ENCODE peak calls at places on chromosomes 16 and 17, in six cellular contexts. Z is upper lobe of right lung, O is fibroblast of lung, L is mammary epithelial cell, K is GM12865, U is astrocyte of the cerebellum. R is an unnamed sample.

GRCh38 chr17:4395111-4395478 is 28.6 kb upstream of the UBE2G1 start:
- DNase-seq in K (no peak), U (no peak), L (no peak), Z (no peak), O (no peak), R (no peak)

GRCh38 chr17:17551361-17551760 is 40.1 kb downstream of the PEMT start:
- DNase-seq in K (no peak), L (no peak), O (no peak), Z (no peak), U (no peak), R (no peak)

GRCh38 chr17:49224198-49224996 is 6.2 kb downstream of the PHOSPHO1 start:
- DNase-seq in Z (peak), K (peak), L (no peak), U (no peak), O (no peak), R (no peak)

GRCh38 chr16:30996324-30996999 is 11.5 kb downstream of the HSD3B7 start:
- DNase-seq in L (no peak), Z (no peak), K (peak), O (no peak), U (no peak), R (no peak)

GRCh38 chr16:53504161-53504663 is 1.2 kb upstream of the AKTIP start:
- DNase-seq in O (peak), K (peak), U (no peak), L (peak), Z (peak), R (no peak)

GRCh38 chr17:47204722-47205418 is 4.3 kb upstream of the MYL4 start:
- DNase-seq in U (no peak), L (peak), Z (no peak), O (peak), K (peak), R (peak)

GRCh38 chr17:80352216-80352895 is 62.6 kb upstream of the ENDOV start:
- DNase-seq in O (no peak), U (no peak), L (no peak), Z (no peak), K (no peak), R (no peak)

GRCh38 chr17:31094600-31095238 is at the start of gene NF1:
- DNase-seq in Z (peak), U (peak), O (peak), L (peak), K (peak), R (peak)

GRCh38 chr17:50817142-50817751 is 18.1 kb upstream of the WFIKKN2 start:
- DNase-seq in K (peak), L (no peak), O (no peak), Z (peak), U (no peak), R (no peak)

GRCh38 chr16:19284207-19284606 is 1.3 kb upstream of the CLEC19A start:
- DNase-seq in Z (peak), O (peak), K (no peak), L (peak), U (no peak), R (no peak)

GRCh38 chr17:31390426-31390747 is 1.1 kb upstream of the RAB11FIP4 start:
- DNase-seq in U (no peak), Z (no peak), O (no peak), K (no peak), L (no peak), R (no peak)

GRCh38 chr17:70190959-70191805 is 21.9 kb downstream of the KCNJ2 start:
- DNase-seq in Z (no peak), L (peak), K (no peak), U (no peak), O (peak), R (no peak)

GRCh38 chr16:77949445-77949844 is 72.9 kb upstream of the CLEC3A start:
- DNase-seq in K (no peak), Z (no peak), L (no peak), O (no peak), U (no peak), R (no peak)

GRCh38 chr16:86018487-86018886 is 119.5 kb downstream of the IRF8 start:
- DNase-seq in O (peak), K (peak), U (no peak), L (no peak), Z (peak), R (no peak)

GRCh38 chr16:64362193-64362592 is 759.7 kb downstream of the CDH11 start:
- DNase-seq in U (no peak), L (peak), O (peak), K (no peak), Z (no peak), R (no peak)

GRCh38 chr17:13520899-13521572 is 80.7 kb downstream of the HS3ST3A1 start:
- DNase-seq in L (peak), K (peak), O (peak), Z (no peak), U (peak), R (no peak)

GRCh38 chr16:57532251-57532625 is 4.1 kb downstream of the CCDC102A start:
- DNase-seq in Z (peak), O (no peak), K (no peak), U (no peak), L (no peak), R (no peak)

GRCh38 chr17:73613271-73613941 is 30.8 kb downstream of the SDK2 start:
- DNase-seq in L (no peak), K (no peak), U (no peak), Z (no peak), O (no peak), R (no peak)

GRCh38 chr16:11499295-11500089 is 87.2 kb downstream of the LITAF start:
- DNase-seq in K (no peak), L (peak), Z (no peak), U (no peak), O (no peak), R (no peak)

DNA sequence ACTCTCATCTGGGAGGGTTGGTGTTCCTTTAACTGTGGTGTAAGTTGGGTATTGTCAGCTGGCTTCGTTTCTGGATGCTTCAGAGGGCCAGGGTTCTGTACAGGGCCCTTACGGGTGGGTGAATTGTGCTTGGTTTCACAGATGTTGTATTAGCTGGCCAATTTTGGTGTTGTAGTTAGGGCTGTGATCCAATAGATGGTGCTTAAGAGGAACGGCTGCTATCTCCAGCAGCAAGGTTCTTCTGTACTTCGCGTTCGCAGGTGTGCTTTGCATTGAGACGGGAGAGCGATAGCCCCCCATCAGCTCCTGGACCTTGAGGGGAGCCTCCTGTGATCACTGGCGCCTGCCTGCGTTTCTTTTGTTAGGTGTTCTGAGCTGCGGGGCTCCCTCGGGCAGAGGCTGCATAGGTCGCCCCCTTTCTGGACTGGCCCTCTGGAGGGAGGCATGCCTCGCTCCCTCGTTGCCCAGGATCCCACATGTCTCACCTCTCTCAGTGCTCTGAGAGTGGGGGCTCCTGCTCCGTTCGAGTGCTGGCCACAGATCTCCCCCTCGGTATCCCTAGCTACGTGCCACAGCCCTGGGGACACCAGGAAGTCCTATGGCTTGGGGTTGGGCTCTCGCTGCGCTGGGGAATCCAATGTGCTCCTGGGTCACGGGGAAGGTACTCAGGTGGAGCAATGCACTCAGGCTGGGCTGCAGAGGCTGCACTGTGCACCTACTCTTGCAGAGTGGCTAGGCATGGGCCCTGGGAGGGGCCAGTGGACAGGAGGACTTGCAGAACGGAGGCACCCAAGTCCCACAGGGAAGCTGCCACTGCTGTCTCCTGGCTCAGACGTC is 844 bp upstream of the PRDM7 start:
- DNase-seq in K (peak), O (peak), Z (no peak), U (no peak), L (no peak), R (no peak)
- TF ChIP-seq CTCF in K (peak), O (no peak), Z (no peak), U (peak), L (no peak), R (peak)

DNA sequence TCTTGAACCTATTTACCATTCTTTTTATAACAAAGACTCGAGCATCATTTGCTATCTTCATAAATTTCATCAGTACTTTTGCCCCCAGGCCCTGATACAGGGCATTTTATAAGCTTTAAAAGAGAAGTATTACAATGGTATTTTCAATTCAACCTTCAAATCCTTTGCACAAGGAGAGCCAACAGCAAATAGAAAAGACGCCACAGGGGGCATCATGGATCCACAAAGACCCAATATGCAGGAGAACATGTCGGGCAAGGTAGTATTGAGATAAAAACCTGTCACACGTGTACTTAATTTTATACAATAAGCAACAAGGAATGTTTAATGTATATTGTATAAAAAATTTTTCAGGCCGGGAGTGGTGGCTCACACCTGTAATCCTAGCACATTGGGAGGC is 10.2 kb downstream of the MAP3K14 start:
- DNase-seq in U (no peak), L (no peak), K (no peak), O (no peak), Z (no peak), R (no peak)
- H3K4me3 ChIP-seq in U (no peak), L (no peak), K (no peak), O (no peak), Z (no peak), R (no peak)

GRCh38 chr17:20226814-20227482 is 217.8 kb downstream of the SPECC1 start:
- DNase-seq in U (peak), Z (peak), L (peak), K (peak), O (peak), R (no peak)

GRCh38 chr17:20225162-20226115 is 216.3 kb downstream of the SPECC1 start:
- DNase-seq in O (peak), U (no peak), L (no peak), K (no peak), Z (no peak), R (no peak)

GRCh38 chr17:20228410-20228809 is 219.3 kb downstream of the SPECC1 start:
- DNase-seq in K (no peak), O (no peak), L (no peak), U (no peak), Z (no peak), R (no peak)

GRCh38 chr17:20224379-20224778 is 215.2 kb downstream of the SPECC1 start:
- DNase-seq in Z (no peak), O (no peak), K (no peak), U (no peak), L (no peak), R (no peak)

DNA sequence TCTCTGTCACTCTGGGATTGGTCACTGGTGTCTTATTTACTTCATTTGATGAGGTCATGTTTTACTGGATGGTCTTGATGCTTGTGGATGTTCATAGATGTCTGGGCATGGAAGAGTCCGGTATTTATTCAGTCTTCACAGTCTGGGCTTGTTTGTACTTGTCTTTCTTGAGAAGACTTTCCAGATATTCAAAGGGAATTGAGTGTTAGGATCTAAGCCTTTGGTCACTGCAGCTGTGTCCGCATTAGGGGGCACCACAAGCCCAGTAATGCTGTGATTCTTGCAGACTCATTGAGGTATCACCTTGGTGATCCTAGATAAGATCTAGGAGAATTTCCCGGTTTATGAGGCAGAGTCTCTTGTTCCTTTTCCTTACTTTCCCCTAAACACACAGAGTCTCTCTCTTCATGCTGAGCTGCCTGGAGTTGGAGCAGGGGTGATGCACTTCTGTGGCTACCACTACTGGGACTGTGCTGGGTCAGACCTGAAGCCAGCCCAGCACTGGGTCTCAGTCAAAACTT is 214.7 kb downstream of the SPECC1 start:
- DNase-seq in O (peak), U (no peak), K (no peak), L (peak), Z (no peak), R (no peak)
- TF ChIP-seq CTCF in O (no peak), U (no peak), K (no peak), L (no peak), Z (no peak), R (no peak)

GRCh38 chr16:9095171-9095570 is 3.7 kb downstream of the HAPSTR1 start:
- DNase-seq in K (no peak), L (no peak), U (no peak), Z (no peak), O (no peak), R (no peak)
- H3K4me3 ChIP-seq in K (peak), L (peak), U (peak), Z (peak), O (peak), R (peak)

GRCh38 chr17:57518587-57519118 is 226.4 kb downstream of the CCDC182 start:
- DNase-seq in O (no peak), K (no peak), L (no peak), Z (no peak), U (no peak), R (no peak)
- TF ChIP-seq CTCF in O (no peak), K (no peak), L (no peak), Z (no peak), U (no peak), R (no peak)

DNA sequence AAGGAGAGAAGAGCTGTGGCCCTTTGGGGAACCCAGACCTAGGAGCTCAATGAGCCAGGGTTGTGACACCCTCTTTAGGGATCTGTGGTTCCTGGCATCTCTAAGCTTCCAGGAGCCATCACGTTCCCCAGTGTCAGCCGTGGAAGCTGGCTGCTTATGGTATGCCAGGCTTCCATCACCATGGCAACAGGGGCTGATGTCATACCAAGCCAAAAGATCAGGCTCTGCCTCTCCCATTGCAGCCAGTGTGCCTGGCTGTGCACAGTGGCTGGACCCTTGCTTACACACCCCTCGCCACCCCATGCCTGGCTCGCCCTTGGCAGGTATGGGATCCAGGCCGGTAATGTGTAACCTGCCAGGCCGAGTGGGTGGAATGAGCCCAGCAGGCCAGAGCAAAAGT is 91.1 kb downstream of the SSH2 start:
- DNase-seq in O (peak), U (no peak), Z (no peak), K (no peak), L (no peak), R (no peak)
- H3K4me3 ChIP-seq in O (no peak), U (no peak), Z (no peak), K (no peak), L (no peak), R (no peak)

DNA sequence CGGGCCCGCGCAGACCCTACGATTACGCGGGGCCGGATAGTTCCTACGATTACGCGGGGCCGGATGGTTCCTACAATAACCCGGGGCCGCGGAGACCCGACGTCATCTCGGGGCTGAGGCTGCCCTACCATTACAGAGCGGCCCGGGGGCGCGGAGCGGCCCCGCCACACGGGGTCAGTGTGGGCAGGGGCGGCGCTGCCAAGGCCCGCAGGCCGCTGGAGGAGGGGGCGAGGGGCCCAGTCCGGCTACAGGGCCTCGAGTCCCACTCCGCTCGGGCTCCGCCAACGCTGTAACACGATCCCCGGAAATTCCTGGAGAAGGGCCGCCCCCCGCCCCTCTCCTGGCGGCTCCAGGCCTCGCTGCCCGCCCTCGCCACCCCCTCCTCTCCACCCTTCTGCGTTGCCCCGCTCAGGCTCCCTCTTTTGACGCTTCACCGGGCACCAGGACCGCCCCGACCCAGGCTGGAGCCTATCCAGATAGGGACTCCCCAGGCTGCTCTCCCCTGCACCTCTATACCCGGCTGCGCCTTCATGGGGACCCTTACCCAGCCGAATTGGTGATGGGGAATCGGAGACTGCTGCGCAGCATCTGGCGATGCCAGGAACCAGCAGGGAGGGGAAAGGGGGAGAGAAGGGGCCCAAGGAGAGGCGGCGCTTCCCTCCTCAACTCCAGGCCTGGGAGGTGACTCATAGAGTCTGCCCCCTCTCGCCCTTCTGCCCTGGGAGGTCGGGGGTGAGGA is at the start of gene RAB34:
- DNase-seq in U (peak), Z (peak), K (no peak), O (peak), L (peak), R (no peak)
- TF ChIP-seq CTCF in U (no peak), Z (peak), K (no peak), O (peak), L (no peak), R (no peak)

GRCh38 chr17:34616148-34616547 is 36.8 kb downstream of the TMEM132E start:
- DNase-seq in L (no peak), U (no peak), O (no peak), K (no peak), Z (no peak), R (no peak)
- H3K4me3 ChIP-seq in L (no peak), U (no peak), O (no peak), K (no peak), Z (no peak), R (no peak)

R was measured in GM12864.